ENCODE peak calls at places on chromosome 4, in four cellular contexts. L is vagina, S is gastrocnemius medialis, P is pancreas. B is an unnamed sample.

GRCh38 chr4:57109530-57109846 is 697 bp downstream of the IGFBP7 start:
- DNase-seq in L (no peak), S (no peak), P (no peak), B (no peak)

GRCh38 chr4:87037921-87038320 is 103.1 kb downstream of the AFF1 start:
- DNase-seq in L (no peak), S (no peak), P (no peak), B (no peak)

GRCh38 chr4:44927361-44928061 is 201.2 kb upstream of the GNPDA2 start:
- DNase-seq in L (no peak), S (no peak), P (no peak), B (no peak)

GRCh38 chr4:23060776-23061175 is 368.0 kb downstream of the GBA3 start:
- DNase-seq in L (no peak), S (no peak), P (no peak), B (no peak)

GRCh38 chr4:140706276-140706625 is 49.9 kb downstream of the TBC1D9 start:
- DNase-seq in L (no peak), S (no peak), P (no peak), B (no peak)

GRCh38 chr4:56315543-56315942 is 71.7 kb downstream of the AASDH start:
- DNase-seq in L (no peak), S (no peak), P (no peak), B (no peak)

GRCh38 chr4:101420661-101421060 is 73.3 kb upstream of the PPP3CA start:
- DNase-seq in L (no peak), S (no peak), P (no peak), B (no peak)

GRCh38 chr4:143481361-143481760 is 32.1 kb upstream of the SMARCA5 start:
- DNase-seq in L (no peak), S (no peak), P (no peak), B (no peak)

GRCh38 chr4:26420903-26421302 is 69.4 kb downstream of the CCKAR start:
- DNase-seq in L (no peak), S (no peak), P (no peak), B (no peak)
- H3K36me3 ChIP-seq in L (peaks cover 20% of the 10 kb centered on the region), S (peaks cover 14% of the 10 kb centered on the region), P (peaks cover 7% of the 10 kb centered on the region), B (peaks cover 18% of the 10 kb centered on the region)

GRCh38 chr4:93743638-93744037 is 84.9 kb upstream of the ATOH1 start:
- DNase-seq in L (no peak), S (no peak), P (no peak), B (no peak)
- H3K4me3 ChIP-seq in L (no peak overlapping the region), S (no peak overlapping the region), P (no peak overlapping the region), B (no peak overlapping the region)

GRCh38 chr4:118751634-118752293 is 66.6 kb downstream of the METTL14 start:
- DNase-seq in L (no peak), S (no peak), P (no peak), B (no peak)

GRCh38 chr4:118746251-118746919 is 61.2 kb downstream of the METTL14 start:
- DNase-seq in L (no peak), S (peak; percentile 88), P (no peak), B (no peak)

GRCh38 chr4:118753096-118753495 is 67.9 kb downstream of the METTL14 start:
- DNase-seq in L (no peak), S (no peak), P (no peak), B (no peak)

GRCh38 chr4:118752551-118752950 is 67.4 kb downstream of the METTL14 start:
- DNase-seq in L (no peak), S (no peak), P (no peak), B (no peak)

GRCh38 chr4:118749347-118749988 is 64.3 kb downstream of the METTL14 start:
- DNase-seq in L (no peak), S (no peak), P (no peak), B (no peak)
- H3K36me3 ChIP-seq in L (peaks cover 12% of the 10 kb centered on the region), S (peaks cover 5% of the 10 kb centered on the region), P (peaks cover 24% of the 10 kb centered on the region), B (no peaks in the 10 kb centered on the region)

GRCh38 chr4:107993969-107994368 is 4.3 kb downstream of the HADH start:
- DNase-seq in L (no peak), S (no peak), P (no peak), B (no peak)
- H3K4me3 ChIP-seq in L (no peak overlapping the region), S (peak overlapping the region; percentile 5), P (no peak overlapping the region), B (no peak overlapping the region)

GRCh38 chr4:128856246-128856645 is 46.7 kb downstream of the JADE1 start:
- DNase-seq in L (no peak), S (no peak), P (no peak), B (no peak)
- H3K36me3 ChIP-seq in L (peaks cover 75% of the 10 kb centered on the region), S (peaks cover 81% of the 10 kb centered on the region), P (peaks cover 85% of the 10 kb centered on the region), B (peaks cover 48% of the 10 kb centered on the region)

DNA sequence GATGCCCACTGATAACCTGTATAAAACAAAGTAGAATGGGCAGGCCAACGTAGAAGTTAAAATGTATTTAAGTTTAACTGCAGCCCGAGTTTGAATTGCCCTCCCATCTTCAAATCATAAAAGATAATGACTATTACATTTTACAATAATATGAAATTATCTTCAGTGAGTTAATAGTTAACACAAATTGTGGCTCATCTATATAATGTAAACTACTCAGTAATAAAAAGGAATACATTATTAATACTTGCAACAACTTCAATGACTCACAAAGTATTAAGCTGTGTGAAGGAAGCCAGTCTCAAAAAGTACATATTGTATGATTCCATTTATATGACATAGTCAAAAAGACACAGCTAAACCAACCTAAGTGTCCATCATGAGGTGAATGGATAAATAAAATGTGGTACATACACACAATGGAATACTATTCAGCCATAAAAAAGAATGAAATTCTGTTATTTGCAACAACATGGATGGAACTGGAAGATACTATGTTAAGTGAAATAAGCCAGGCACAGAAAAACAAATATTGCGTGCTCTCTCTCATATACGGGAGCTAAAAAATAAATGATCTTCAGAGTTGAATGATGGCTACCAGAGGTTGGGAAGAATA is 7.8 kb downstream of the PLRG1 start:
- DNase-seq in L (no peak), S (no peak), P (no peak), B (no peak)
- H3K4me3 ChIP-seq in L (no peak overlapping the region), S (no peak overlapping the region), P (no peak overlapping the region), B (no peak overlapping the region)

B was measured in CD4-positive, alpha-beta memory T cell.